ENCODE peak calls at places on chromosomes 5 and 9, in four cellular contexts. B is Panc1, O is HFF-Myc, L is neural progenitor cell. C is an unnamed sample.

GRCh38 chr9:21802418-21803000 is at the start of gene MTAP:
- DNase-seq in B (no peak), O (peak; percentile 80), L (peak; percentile 92), C (peak; percentile 94)

GRCh38 chr5:162096448-162096847 is 28.9 kb downstream of the GABRG2 start:
- DNase-seq in B (no peak), O (no peak), L (peak; percentile 29), C (no peak)

GRCh38 chr5:139640432-139641115 is 7.6 kb upstream of the CXXC5 start:
- DNase-seq in B (no peak), O (no peak), L (no peak), C (no peak)

GRCh38 chr5:66873990-66874389 is 277.8 kb downstream of the MAST4 start:
- DNase-seq in B (no peak), O (no peak), L (no peak), C (no peak)

GRCh38 chr9:134196911-134197310 is 32.5 kb upstream of the RNU6ATAC start:
- DNase-seq in B (no peak), O (no peak), L (no peak), C (no peak)

GRCh38 chr9:89850633-89851325 is 246.0 kb downstream of the GADD45G start:
- DNase-seq in B (no peak), O (no peak), L (no peak), C (no peak)

GRCh38 chr9:19127881-19128719 is 808 bp upstream of the PLIN2 start:
- DNase-seq in B (no peak), O (no peak), L (peak; percentile 77), C (peak; percentile 69)

GRCh38 chr5:45596320-45596719 is 99.9 kb downstream of the HCN1 start:
- DNase-seq in B (no peak), O (no peak), L (no peak), C (no peak)

GRCh38 chr5:83422284-83422683 is 49.3 kb upstream of the VCAN start:
- DNase-seq in B (no peak), O (no peak), L (no peak), C (no peak)

GRCh38 chr9:127928232-127929043 is 2.1 kb downstream of the PIP5KL1 start:
- DNase-seq in B (no peak), O (no peak), L (no peak), C (no peak)

GRCh38 chr9:127929044-127929979 is 1.3 kb downstream of the PIP5KL1 start:
- DNase-seq in B (no peak), O (no peak), L (no peak), C (no peak)

GRCh38 chr9:127927457-127928231 is 2.9 kb downstream of the PIP5KL1 start:
- DNase-seq in B (no peak), O (no peak), L (peak; percentile 86), C (no peak)

GRCh38 chr9:127931092-127931881 is 710 bp upstream of the PIP5KL1 start:
- DNase-seq in B (peak; percentile 83), O (no peak), L (peak; percentile 21), C (peak; percentile 85)

GRCh38 chr9:127930298-127931091 is at the start of gene PIP5KL1:
- DNase-seq in B (no peak), O (no peak), L (peak; percentile 96), C (peak; percentile 84)
- TF ChIP-seq CTCF in B (no peak), O (no peak), L (peak; percentile 31), C (peak; percentile 12)

DNA sequence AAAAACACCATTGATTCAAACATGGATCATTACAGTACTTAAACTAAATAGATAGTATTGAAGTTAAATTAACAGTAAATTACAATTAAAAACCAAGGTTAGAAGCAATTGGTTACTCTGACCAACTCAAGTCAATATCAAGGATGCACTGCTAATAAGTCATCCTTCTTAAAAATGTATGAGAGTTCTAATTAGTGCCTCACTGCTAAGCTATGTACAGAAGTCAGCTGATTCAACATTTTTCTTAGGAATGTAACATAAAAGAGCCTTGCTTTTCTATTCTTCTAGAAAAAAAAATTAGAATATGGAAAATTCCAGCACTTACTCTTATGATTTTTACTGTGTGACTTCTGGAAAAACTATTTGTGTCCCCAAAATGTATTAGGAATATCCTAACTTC is 75.7 kb upstream of the FBN2 start:
- DNase-seq in B (no peak), O (no peak), L (no peak), C (no peak)
- H3K4me3 ChIP-seq in B (no peak overlapping the region), O (no peak overlapping the region), L (no peak overlapping the region), C (no peak overlapping the region)

DNA sequence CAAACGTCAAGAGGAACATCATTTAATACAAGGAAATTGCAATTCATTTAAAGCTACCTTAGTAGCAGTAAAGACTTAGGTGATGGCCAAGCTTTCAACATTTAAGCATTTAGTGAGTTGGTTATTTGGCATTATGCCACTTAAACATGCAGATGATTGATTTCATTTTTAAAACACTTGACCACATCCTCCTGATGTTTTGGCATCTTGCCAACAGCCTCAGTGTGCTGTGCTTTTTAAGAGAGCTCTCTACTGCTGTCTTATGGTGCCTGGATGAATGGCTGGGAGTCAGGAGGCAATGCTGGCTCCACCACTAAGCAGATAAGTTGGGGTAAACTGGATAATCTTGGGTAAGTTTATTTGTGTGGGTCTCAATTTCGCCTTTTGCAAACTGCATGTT is 364.5 kb downstream of the MAN2A1 start:
- DNase-seq in B (no peak), O (peak; percentile 22), L (peak; percentile 20), C (peak; percentile 48)
- TF ChIP-seq CTCF in B (no peak), O (no peak), L (peak; percentile 7), C (no peak)

GRCh38 chr5:78327761-78328510 is 32.5 kb upstream of the SCAMP1 start:
- DNase-seq in B (no peak), O (no peak), L (no peak), C (no peak)
- H3K4me3 ChIP-seq in B (no peak overlapping the region), O (no peak overlapping the region), L (no peak overlapping the region), C (no peak overlapping the region)

GRCh38 chr5:9514968-9515367 is 30.9 kb downstream of the SEMA5A start:
- DNase-seq in B (no peak), O (no peak), L (no peak), C (no peak)

GRCh38 chr5:9519537-9519936 is 26.3 kb downstream of the SEMA5A start:
- DNase-seq in B (no peak), O (no peak), L (no peak), C (peak; percentile 90)

GRCh38 chr5:9515451-9515850 is 30.4 kb downstream of the SEMA5A start:
- DNase-seq in B (no peak), O (no peak), L (no peak), C (no peak)

GRCh38 chr5:9513825-9514224 is 32.0 kb downstream of the SEMA5A start:
- DNase-seq in B (no peak), O (no peak), L (peak; percentile 47), C (peak; percentile 65)

DNA sequence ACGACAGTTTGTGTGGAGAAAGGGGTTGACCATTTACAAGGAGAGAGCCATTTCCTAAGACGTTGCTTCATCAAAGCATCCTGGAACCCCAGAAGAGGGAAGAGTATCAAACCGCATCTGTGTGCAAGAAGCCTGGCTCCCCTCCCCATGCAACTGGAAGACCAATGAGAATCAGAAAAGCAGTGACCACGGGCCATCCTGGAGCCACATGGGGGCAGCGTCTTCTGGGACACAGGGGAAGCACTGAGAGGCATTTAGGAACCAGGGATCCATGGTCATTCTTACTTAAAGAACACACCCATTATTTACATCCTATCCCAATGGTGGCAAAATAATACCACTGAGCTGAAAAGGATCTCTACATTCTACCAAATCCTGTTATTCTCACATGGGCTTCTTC is 29.3 kb downstream of the SEMA5A start:
- DNase-seq in B (no peak), O (no peak), L (peak; percentile 26), C (no peak)
- TF ChIP-seq CTCF in B (no peak), O (peak; percentile 26), L (peak; percentile 38), C (peak; percentile 24)

DNA sequence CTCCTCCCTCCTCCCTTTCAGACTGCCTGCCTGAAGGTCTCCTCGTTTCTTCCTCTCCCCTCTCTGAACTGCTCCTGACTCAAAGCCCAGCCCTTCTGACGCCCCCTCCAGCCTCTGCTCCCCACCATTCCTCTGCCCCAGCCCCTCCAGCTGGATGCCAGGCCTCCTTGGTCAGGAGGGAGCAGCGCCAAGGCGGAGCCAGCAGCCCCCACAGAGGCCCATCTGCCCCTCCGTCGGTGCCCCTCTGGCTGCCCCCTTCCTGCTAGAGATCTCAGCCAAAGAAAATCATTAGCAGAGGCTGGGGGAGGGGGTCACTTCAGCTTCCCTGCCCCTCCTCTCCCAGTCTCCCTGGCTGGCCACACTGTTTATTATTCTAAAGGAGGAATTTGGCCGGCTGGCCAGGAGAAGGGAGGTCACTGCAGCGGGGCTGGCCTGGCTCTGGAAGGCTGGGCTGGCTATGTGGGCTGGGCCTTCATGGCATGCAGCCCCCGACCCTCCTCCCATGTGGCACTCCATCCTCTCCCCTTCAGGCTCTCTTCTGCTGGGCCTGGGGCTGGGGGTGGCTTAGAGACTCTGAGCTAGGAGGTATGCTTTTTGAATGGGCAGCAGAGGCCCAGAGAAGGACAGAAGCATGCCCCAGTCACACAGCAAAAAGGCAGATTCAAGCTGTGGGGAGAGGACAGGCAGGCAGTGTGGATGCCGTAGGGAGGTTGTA is 16.9 kb downstream of the PDGFRB start:
- DNase-seq in B (no peak), O (no peak), L (peak; percentile 89), C (peak; percentile 95)
- H3K4me3 ChIP-seq in B (no peak overlapping the region), O (no peak overlapping the region), L (no peak overlapping the region), C (peak overlapping the region; percentile 29)